ENCODE peak calls at places on chromosome 6, in nine cellular contexts. E, N, V, T, Q, K, W, H and P are unnamed samples.

GRCh38 chr6:32196682-32197616 is 4.5 kb upstream of the GPSM3 start:
- DNase-seq in E (peak; percentile 43), N (no peak), V (no peak), T (no peak), Q (peak; percentile 61), K (no peak), W (peak; percentile 58), H (peak; percentile 81), P (no peak)

GRCh38 chr6:150720774-150721233 is 121.1 kb downstream of the PLEKHG1 start:
- DNase-seq in E (no peak), N (peak; percentile 76), V (no peak), T (peak; percentile 74), Q (no peak), K (peak; percentile 21), W (no peak), H (no peak), P (no peak)

GRCh38 chr6:164106345-164106769 is 691.8 kb downstream of the QKI start:
- DNase-seq in E (no peak), N (no peak), V (no peak), T (peak; percentile 32), Q (peak; percentile 83), K (no peak), W (peak; percentile 82), H (no peak), P (no peak)

GRCh38 chr6:75183099-75183541 is 22.7 kb downstream of the COL12A1 start:
- DNase-seq in E (peak; percentile 56), N (no peak), V (no peak), T (peak; percentile 7), Q (no peak), K (peak; percentile 61), W (no peak), H (peak; percentile 63), P (no peak)

GRCh38 chr6:167795874-167796667 is 30.6 kb upstream of the AFDN start:
- DNase-seq in E (no peak), N (no peak), V (no peak), T (no peak), Q (peak; percentile 81), K (no peak), W (peak; percentile 60), H (no peak), P (no peak)

GRCh38 chr6:82872092-82872635 is 193.5 kb downstream of the UBE3D start:
- DNase-seq in E (no peak), N (no peak), V (no peak), T (peak; percentile 22), Q (no peak), K (no peak), W (no peak), H (no peak), P (no peak)

GRCh38 chr6:3789018-3789895 is 37.7 kb upstream of the PXDC1 start:
- DNase-seq in E (no peak), N (peak; percentile 83), V (no peak), T (peak; percentile 68), Q (no peak), K (peak; percentile 20), W (no peak), H (no peak), P (no peak)

GRCh38 chr6:50361641-50362331 is 312.1 kb upstream of the DEFB112 start:
- DNase-seq in E (no peak), N (no peak), V (no peak), T (no peak), Q (no peak), K (peak; percentile 6), W (no peak), H (no peak), P (no peak)

GRCh38 chr6:129543981-129544380 is 166.0 kb downstream of the ARHGAP18 start:
- DNase-seq in E (no peak), N (no peak), V (no peak), T (no peak), Q (no peak), K (peak; percentile 30), W (no peak), H (no peak), P (no peak)

GRCh38 chr6:27479319-27480182 is 6.6 kb upstream of the ZNF184 start:
- DNase-seq in E (peak; percentile 92), N (peak; percentile 67), V (peak; percentile 72), T (peak; percentile 89), Q (peak; percentile 72), K (peak; percentile 97), W (peak; percentile 92), H (peak; percentile 92), P (peak; percentile 90)

GRCh38 chr6:44542401-44543116 is 155.1 kb downstream of the CDC5L start:
- DNase-seq in E (no peak), N (no peak), V (no peak), T (no peak), Q (no peak), K (no peak), W (peak; percentile 59), H (peak; percentile 58), P (no peak)

GRCh38 chr6:158894192-158894591 is 75.0 kb upstream of the EZR start:
- DNase-seq in E (no peak), N (peak; percentile 70), V (no peak), T (peak; percentile 81), Q (no peak), K (peak; percentile 78), W (no peak), H (no peak), P (no peak)

GRCh38 chr6:43149260-43149659 is 21.8 kb upstream of the SRF start:
- DNase-seq in E (no peak), N (no peak), V (no peak), T (no peak), Q (no peak), K (no peak), W (no peak), H (no peak), P (no peak)

GRCh38 chr6:166419268-166419667 is 36.5 kb upstream of the MPC1 start:
- DNase-seq in E (no peak), N (peak; percentile 54), V (no peak), T (no peak), Q (no peak), K (peak; percentile 52), W (no peak), H (peak; percentile 38), P (peak; percentile 56)

GRCh38 chr6:137845460-137845859 is 21.6 kb upstream of the TNFAIP3 start:
- DNase-seq in E (no peak), N (no peak), V (no peak), T (no peak), Q (no peak), K (peak; percentile 28), W (no peak), H (no peak), P (no peak)

GRCh38 chr6:106608080-106608668 is 21.1 kb downstream of the RTN4IP1 start:
- DNase-seq in E (peak; percentile 56), N (peak; percentile 41), V (no peak), T (peak; percentile 70), Q (no peak), K (peak; percentile 59), W (no peak), H (no peak), P (no peak)

GRCh38 chr6:13761361-13762036 is 49.9 kb upstream of the RANBP9 start:
- DNase-seq in E (no peak), N (no peak), V (no peak), T (no peak), Q (no peak), K (peak; percentile 5), W (no peak), H (no peak), P (no peak)

GRCh38 chr6:40545954-40546353 is 41.2 kb downstream of the LRFN2 start:
- DNase-seq in E (no peak), N (no peak), V (no peak), T (no peak), Q (no peak), K (no peak), W (peak; percentile 83), H (no peak), P (no peak)

GRCh38 chr6:144647971-144648651 is 363.0 kb downstream of the UTRN start:
- DNase-seq in E (no peak), N (no peak), V (no peak), T (no peak), Q (no peak), K (no peak), W (no peak), H (no peak), P (no peak)
- H3K27ac ChIP-seq in E (no peak overlapping the region), N (no peak overlapping the region), V (peak overlapping the region; percentile 22), T (peak overlapping the region; percentile 2), Q (no peak overlapping the region), K (no peak overlapping the region), W (no peak overlapping the region), H (no peak overlapping the region), P (no peak overlapping the region)

GRCh38 chr6:48933136-48933535 is 529.9 kb downstream of the MMUT start:
- DNase-seq in E (no peak), N (no peak), V (no peak), T (no peak), Q (no peak), K (no peak), W (no peak), H (no peak), P (no peak)

DNA sequence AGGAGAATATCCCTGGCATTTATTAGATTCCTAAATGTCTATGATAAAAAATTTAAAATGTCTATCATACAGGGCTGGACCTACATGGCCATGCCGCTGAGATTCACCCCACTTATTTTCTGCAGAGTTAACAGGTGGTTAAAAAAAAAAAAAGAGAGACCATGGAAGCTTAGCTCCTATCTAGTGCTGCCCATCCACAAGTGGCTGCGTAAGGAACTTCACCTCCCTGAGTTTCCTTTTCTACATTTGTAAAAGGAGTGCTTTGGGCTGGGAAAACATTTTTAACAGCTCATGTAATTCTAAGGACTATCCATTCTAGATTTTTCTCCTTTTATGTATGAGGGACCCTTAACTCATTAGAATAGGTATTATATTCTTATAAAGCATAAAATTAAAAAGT is 534.1 kb downstream of the MMUT start:
- DNase-seq in E (no peak), N (no peak), V (no peak), T (no peak), Q (no peak), K (no peak), W (no peak), H (no peak), P (no peak)
- TF ChIP-seq CTCF in E (no peak), N (no peak), V (no peak), T (no peak), Q (no peak), K (no peak), W (no peak), H (no peak), P (no peak)

DNA sequence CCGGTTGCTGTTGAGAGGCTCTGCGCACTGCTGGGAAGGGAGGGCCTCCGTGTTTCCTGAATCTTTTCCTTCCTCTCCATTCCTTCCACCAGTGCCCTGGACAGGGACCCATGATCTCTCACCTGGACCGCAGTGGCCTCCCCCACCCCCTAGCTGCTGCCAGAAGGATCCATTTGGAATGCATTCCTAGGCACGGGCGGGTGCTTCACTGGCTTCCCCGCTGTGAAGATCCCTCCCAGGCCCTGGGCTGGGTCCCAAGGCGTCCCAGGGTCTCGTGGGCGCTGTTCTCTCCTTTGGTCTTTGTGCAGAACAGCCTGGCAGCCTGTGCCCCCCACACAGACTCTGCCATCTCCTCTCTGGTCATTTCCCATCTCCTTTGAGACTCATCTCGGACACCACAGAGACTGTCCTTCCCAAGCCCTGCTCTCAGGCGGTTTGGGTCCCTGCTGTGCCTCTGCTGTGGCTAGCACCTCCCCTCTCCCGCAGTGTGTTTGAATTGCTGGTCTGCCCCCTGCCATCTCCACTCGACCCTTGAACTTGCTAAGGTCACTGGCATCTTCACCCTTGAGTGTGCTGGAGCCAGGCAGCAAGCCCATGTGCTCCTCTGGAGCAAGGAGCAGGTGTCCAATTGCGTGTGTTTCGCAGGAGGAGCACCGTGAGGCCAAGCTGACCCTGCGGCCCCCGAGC is 59.0 kb downstream of the TCP11 start:
- DNase-seq in E (no peak), N (no peak), V (peak; percentile 39), T (no peak), Q (no peak), K (no peak), W (no peak), H (peak; percentile 53), P (no peak)
- H3K27ac ChIP-seq in E (no peak overlapping the region), N (peak overlapping the region; percentile 53), V (no peak overlapping the region), T (no peak overlapping the region), Q (peak overlapping the region; percentile 58), K (no peak overlapping the region), W (no peak overlapping the region), H (peak overlapping the region; percentile 33), P (no peak overlapping the region)

GRCh38 chr6:53544500-53545308 is at the start of gene GCLC:
- DNase-seq in E (peak; percentile 94), N (peak; percentile 87), V (peak; percentile 97), T (peak; percentile 96), Q (peak; percentile 96), K (peak; percentile 96), W (peak; percentile 93), H (peak; percentile 97), P (peak; percentile 74)
- TF ChIP-seq CTCF in E (peak; percentile 62), N (peak; percentile 84), V (peak; percentile 42), T (peak; percentile 63), Q (peak; percentile 89), K (peak; percentile 36), W (peak; percentile 55), H (peak; percentile 57), P (peak; percentile 67)